ENCODE peak calls at places on chromosomes 3 and 15, in eight cellular contexts. I is caudate nucleus, T is KG1, S is astrocyte of the cerebellum, Y is lower leg skin, C is Right ventricle myocardium superior, H is colonic mucosa, O is thoracic aorta. N is an unnamed sample.

GRCh38 chr3:86973440-86973839 is 17.5 kb downstream of the VGLL3 start:
- DNase-seq in I (no peak), T (no peak), S (no peak), Y (peak; percentile 50), C (no peak), H (no peak), O (no peak), N (no peak)

GRCh38 chr15:90859234-90860131 is 8.9 kb upstream of the FURIN start:
- DNase-seq in I (no peak), T (no peak), S (no peak), Y (no peak), C (no peak), H (no peak), O (no peak), N (no peak)

GRCh38 chr3:178382388-178383061 is 153.7 kb upstream of the KCNMB2 start:
- DNase-seq in I (no peak), T (no peak), S (peak; percentile 69), Y (no peak), C (no peak), H (no peak), O (no peak), N (no peak)

GRCh38 chr3:107816082-107816481 is 274.7 kb downstream of the CD47 start:
- DNase-seq in I (peak; percentile 26), T (no peak), S (no peak), Y (no peak), C (no peak), H (no peak), O (no peak), N (no peak)

GRCh38 chr15:39657714-39658113 is 76.8 kb downstream of the THBS1 start:
- DNase-seq in I (no peak), T (no peak), S (peak; percentile 37), Y (no peak), C (no peak), H (no peak), O (no peak), N (no peak)

GRCh38 chr3:33437556-33438283 is 2.5 kb downstream of the UBP1 start:
- DNase-seq in I (no peak), T (no peak), S (no peak), Y (no peak), C (peak; percentile 54), H (peak; percentile 28), O (no peak), N (no peak)

GRCh38 chr15:81190922-81191507 is 5.7 kb upstream of the IL16 start:
- DNase-seq in I (no peak), T (no peak), S (no peak), Y (no peak), C (no peak), H (no peak), O (no peak), N (no peak)

GRCh38 chr15:89385596-89386242 is 51.1 kb upstream of the POLG start:
- DNase-seq in I (no peak), T (no peak), S (peak; percentile 85), Y (no peak), C (no peak), H (no peak), O (no peak), N (no peak)

GRCh38 chr3:13119471-13120220 is 46.4 kb upstream of the IQSEC1 start:
- DNase-seq in I (no peak), T (no peak), S (no peak), Y (no peak), C (peak; percentile 24), H (no peak), O (no peak), N (no peak)

GRCh38 chr3:149273096-149273751 is 51.6 kb upstream of the CP start:
- DNase-seq in I (no peak), T (peak; percentile 49), S (peak; percentile 87), Y (peak; percentile 37), C (no peak), H (peak; percentile 53), O (no peak), N (no peak)

GRCh38 chr3:52396011-52396906 is 48.6 kb downstream of the SEMA3G start:
- DNase-seq in I (no peak), T (no peak), S (no peak), Y (no peak), C (peak; percentile 20), H (no peak), O (no peak), N (no peak)

GRCh38 chr15:74193305-74193718 is 9.3 kb downstream of the STRA6 start:
- DNase-seq in I (no peak), T (no peak), S (peak; percentile 66), Y (no peak), C (no peak), H (no peak), O (no peak), N (no peak)

GRCh38 chr3:40627095-40627494 is 102.3 kb downstream of the ZNF621 start:
- DNase-seq in I (no peak), T (no peak), S (no peak), Y (no peak), C (no peak), H (no peak), O (no peak), N (no peak)

GRCh38 chr15:71049706-71050422 is 65.4 kb upstream of the THSD4 start:
- DNase-seq in I (no peak), T (no peak), S (no peak), Y (no peak), C (no peak), H (no peak), O (no peak), N (no peak)

N was measured in type B pancreatic cell.